ENCODE peak calls at places on chromosomes 16 and 17, in six cellular contexts. G is H1, T is endothelial cell of umbilical vein, Y is neuronal stem cell, J is sigmoid colon, Q is heart right ventricle. N is an unnamed sample.
A peak's percentile ranks its signal among the peaks of the same experiment; 100 is the strongest.

GRCh38 chr17:81025065-81025751 is 9.7 kb upstream of the BAIAP2 start:
- DNase-seq in Y (no peak), T (no peak), Q (no peak), G (no peak), J (peak; percentile 72), N (no peak)

GRCh38 chr16:24539850-24540484 is 601 bp downstream of the RBBP6 start:
- DNase-seq in J (peak; percentile 84), G (no peak), T (peak; percentile 37), Q (peak; percentile 69), Y (no peak), N (no peak)

GRCh38 chr16:61791465-61791864 is 244.8 kb downstream of the CDH8 start:
- DNase-seq in G (no peak), Q (no peak), T (no peak), Y (no peak), J (no peak), N (no peak)

GRCh38 chr17:21193031-21193430 is 20.9 kb downstream of the TMEM11 start:
- DNase-seq in T (no peak), Q (no peak), Y (no peak), G (no peak), J (no peak), N (no peak)

GRCh38 chr16:57562066-57562465 is 19.6 kb downstream of the ADGRG5 start:
- DNase-seq in T (no peak), J (no peak), G (no peak), Q (no peak), Y (no peak), N (no peak)

GRCh38 chr17:17188586-17188985 is 17.5 kb downstream of the PLD6 start:
- DNase-seq in Q (no peak), G (no peak), Y (no peak), J (no peak), T (no peak), N (no peak)

GRCh38 chr17:57004944-57005579 is 27.1 kb downstream of the SCPEP1 start:
- DNase-seq in J (no peak), Q (no peak), Y (no peak), G (no peak), T (no peak), N (no peak)

GRCh38 chr17:17351901-17352781 is 49.0 kb downstream of the NT5M start:
- DNase-seq in Y (no peak), Q (peak; percentile 71), J (no peak), G (no peak), T (peak; percentile 84), N (no peak)

GRCh38 chr17:42554250-42555121 is 1.8 kb downstream of the HSD17B1 start:
- DNase-seq in Q (peak; percentile 89), J (peak; percentile 95), T (peak; percentile 89), Y (peak; percentile 86), G (peak; percentile 95), N (no peak)

DNA sequence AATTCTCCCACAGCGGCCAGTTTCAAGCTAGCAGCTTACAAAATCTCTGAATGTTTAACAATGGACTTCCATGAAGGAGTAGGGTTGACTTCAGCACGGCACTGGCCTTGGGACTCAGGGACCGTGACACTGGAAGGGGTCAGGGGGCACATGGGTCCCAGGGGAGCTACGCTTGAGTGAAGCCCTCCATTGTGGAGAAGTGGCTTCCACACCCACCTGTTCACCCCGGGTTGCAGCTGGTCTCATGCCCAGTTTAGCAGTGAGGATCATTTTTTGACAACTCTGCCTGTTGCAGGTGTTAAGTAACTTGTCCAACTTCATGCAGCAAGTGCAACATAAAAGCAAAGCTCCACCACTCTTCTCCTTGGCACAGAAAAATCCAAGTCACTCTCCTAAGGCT is 510.2 kb downstream of the CDH13 start:
- DNase-seq in Q (no peak), G (no peak), Y (no peak), T (no peak), J (no peak), N (no peak)
- H3K4me3 ChIP-seq in Q (no peak overlapping the region), G (no peak overlapping the region), Y (no peak overlapping the region), T (no peak overlapping the region), J (peak overlapping the region; percentile 34), N (no peak overlapping the region)

DNA sequence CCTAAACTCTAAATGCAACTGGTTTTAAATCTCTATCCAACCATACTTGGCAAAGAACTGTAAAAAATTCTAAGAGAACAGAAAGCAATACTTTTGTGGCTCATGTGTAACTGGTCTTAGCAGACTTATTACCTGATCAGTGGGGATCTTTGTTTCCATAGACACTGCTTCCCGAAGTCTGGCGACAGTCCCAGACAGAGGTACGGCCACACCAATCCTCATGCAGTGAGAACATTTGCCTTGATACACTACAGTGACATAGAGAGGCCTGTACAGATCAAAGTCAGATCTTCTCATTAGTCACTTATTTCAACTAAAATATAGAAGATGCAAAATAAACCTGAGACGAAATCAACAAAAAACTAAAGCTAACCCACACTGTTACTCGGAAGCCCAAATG is 43.9 kb downstream of the USP31 start:
- DNase-seq in J (no peak), T (no peak), G (no peak), Y (no peak), Q (no peak), N (no peak)
- H3K4me1 ChIP-seq in J (peaks cover 26% of the 10 kb centered on the region), T (no peaks in the 10 kb centered on the region), G (no peaks in the 10 kb centered on the region), Y (no peaks in the 10 kb centered on the region), Q (peaks cover 8% of the 10 kb centered on the region), N (no peaks in the 10 kb centered on the region)

DNA sequence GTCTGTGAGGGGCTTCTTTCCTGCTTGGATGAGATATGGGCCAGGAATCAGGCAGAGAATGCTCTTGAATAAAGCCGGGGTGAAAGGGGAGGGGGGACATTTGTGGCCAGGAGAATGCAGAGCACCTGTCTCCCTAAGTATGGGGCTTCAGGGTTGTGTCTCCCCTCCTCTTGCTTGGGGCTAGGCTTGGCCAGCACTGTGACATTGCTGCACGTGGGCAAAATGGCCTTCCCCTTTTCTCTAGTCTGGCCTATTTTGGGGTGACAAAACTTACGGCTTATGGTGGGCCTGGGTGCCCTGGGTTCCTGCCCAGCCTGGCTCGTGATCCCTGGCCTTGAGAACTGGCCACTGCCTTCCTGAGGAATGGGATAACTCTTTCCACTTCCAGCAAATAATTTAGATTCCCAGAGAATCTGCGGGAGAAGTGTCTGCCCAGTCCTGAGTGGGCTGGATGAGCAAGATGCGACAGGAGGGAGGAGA is 5.6 kb downstream of the NFE2L1 start:
- DNase-seq in G (no peak), T (no peak), J (no peak), Q (no peak), Y (no peak), N (no peak)
- H3K4me3 ChIP-seq in G (peak overlapping the region; percentile 25), T (no peak overlapping the region), J (peak overlapping the region; percentile 37), Q (peak overlapping the region; percentile 85), Y (no peak overlapping the region), N (no peak overlapping the region)

GRCh38 chr16:67917852-67918236 is 13.8 kb downstream of the CTRL start:
- DNase-seq in Q (no peak), T (no peak), J (no peak), Y (no peak), G (no peak), N (no peak)

GRCh38 chr16:67922221-67922620 is 9.4 kb downstream of the CTRL start:
- DNase-seq in Y (no peak), J (no peak), T (no peak), G (no peak), Q (no peak), N (no peak)

GRCh38 chr16:67922740-67923139 is 8.9 kb downstream of the CTRL start:
- DNase-seq in J (no peak), T (no peak), G (no peak), Q (no peak), Y (no peak), N (no peak)

GRCh38 chr16:67917140-67917851 is 14.4 kb downstream of the CTRL start:
- DNase-seq in G (no peak), J (no peak), T (no peak), Q (peak; percentile 69), Y (no peak), N (no peak)

DNA sequence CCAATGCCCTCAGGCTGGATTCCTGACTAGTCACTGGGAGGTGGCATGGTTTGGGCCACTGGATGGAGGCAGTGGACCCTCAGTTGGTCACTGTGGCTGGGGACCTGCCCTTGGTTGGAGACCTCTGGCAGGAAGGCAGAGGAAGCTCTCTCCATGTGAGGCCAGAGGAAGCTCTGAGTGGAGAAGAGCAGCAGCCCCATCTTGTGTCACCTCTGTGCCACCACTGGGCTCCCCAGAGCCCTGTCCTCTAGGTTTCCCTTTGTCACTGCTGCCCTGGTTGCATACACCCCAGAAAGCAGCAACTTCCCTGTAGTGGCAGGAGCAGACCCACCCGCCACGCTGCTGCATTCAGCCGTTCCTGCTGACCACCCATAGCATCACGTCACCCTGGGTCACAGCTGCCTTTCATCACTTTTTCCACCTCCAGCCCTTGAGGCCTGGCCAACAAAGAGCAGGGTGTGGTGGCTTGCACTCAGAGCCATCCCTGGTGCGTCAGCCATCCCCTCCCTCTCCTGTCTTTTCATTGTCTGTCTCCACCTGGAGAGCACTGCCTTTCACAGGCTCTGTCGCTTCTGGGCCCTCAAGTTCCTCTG is 11.9 kb downstream of the CTRL start:
- DNase-seq in Q (no peak), T (no peak), J (no peak), Y (no peak), G (no peak), N (no peak)
- H3K4me1 ChIP-seq in Q (peaks cover 38% of the 10 kb centered on the region), T (no peaks in the 10 kb centered on the region), J (peaks cover 52% of the 10 kb centered on the region), Y (peaks cover 2% of the 10 kb centered on the region), G (no peaks in the 10 kb centered on the region), N (peaks cover 4% of the 10 kb centered on the region)

GRCh38 chr17:72444517-72445054 is 323.8 kb downstream of the SOX9 start:
- DNase-seq in T (no peak), G (no peak), Q (no peak), Y (no peak), J (no peak), N (no peak)

GRCh38 chr17:72446525-72447250 is 325.9 kb downstream of the SOX9 start:
- DNase-seq in G (no peak), T (no peak), Y (no peak), J (no peak), Q (no peak), N (no peak)

GRCh38 chr17:72447251-72447640 is 326.4 kb downstream of the SOX9 start:
- DNase-seq in Y (no peak), G (no peak), J (no peak), T (no peak), Q (no peak), N (no peak)

GRCh38 chr17:72445055-72445991 is 324.5 kb downstream of the SOX9 start:
- DNase-seq in T (no peak), G (no peak), J (no peak), Q (no peak), Y (no peak), N (no peak)

GRCh38 chr17:72446118-72446517 is 325.3 kb downstream of the SOX9 start:
- DNase-seq in G (no peak), Y (no peak), Q (no peak), T (no peak), J (no peak), N (no peak)
- H3K4me3 ChIP-seq in G (no peak overlapping the region), Y (no peak overlapping the region), Q (no peak overlapping the region), T (no peak overlapping the region), J (no peak overlapping the region), N (no peak overlapping the region)

GRCh38 chr16:88905563-88905962 is 39.1 kb upstream of the PABPN1L start:
- DNase-seq in G (peak; percentile 82), Q (no peak), T (no peak), Y (no peak), J (no peak), N (no peak)

GRCh38 chr16:88904676-88905365 is 38.4 kb upstream of the PABPN1L start:
- DNase-seq in Y (no peak), Q (no peak), J (no peak), T (no peak), G (no peak), N (no peak)

GRCh38 chr16:88902744-88903143 is 36.3 kb upstream of the PABPN1L start:
- DNase-seq in J (no peak), G (no peak), Y (no peak), Q (no peak), T (no peak), N (no peak)

GRCh38 chr16:88901718-88902337 is 35.4 kb upstream of the PABPN1L start:
- DNase-seq in T (no peak), J (no peak), Q (no peak), Y (no peak), G (peak; percentile 63), N (no peak)

GRCh38 chr16:88903267-88903666 is 36.8 kb upstream of the PABPN1L start:
- DNase-seq in Q (no peak), T (no peak), G (no peak), J (no peak), Y (no peak), N (no peak)
- H3K4me1 ChIP-seq in Q (peaks cover 10% of the 10 kb centered on the region), T (no peaks in the 10 kb centered on the region), G (peaks cover 8% of the 10 kb centered on the region), J (no peaks in the 10 kb centered on the region), Y (no peaks in the 10 kb centered on the region), N (peaks cover 7% of the 10 kb centered on the region)

N was measured in iPS DF 6.9.